ENCODE peak calls at places on chromosomes 1 and 21, in eight cellular contexts. C is stimulated activated CD4-positive, alpha-beta T cell treated with anti-CD3 and anti-CD28 coated beads, Interleukin-12 subunit alpha, Interleukin-12 subunit beta, amount 100 ng/mL, for 4 hours; Q is body of pancreas; G is progenitor cell of endocrine pancreas; S is M059J; N is sciatic nerve; M is stimulated activated CD8-positive, alpha-beta memory T cell treated with anti-CD3 and anti-CD28 coated beads, Interleukin-15, amount 100 ng/mL, for 1 hour; L is fibroblast of the aortic adventitia. Z is an unnamed sample.

GRCh38 chr1:162568802-162569201 is 7.3 kb downstream of the UAP1 start:
- DNase-seq in M (no peak), S (no peak), L (no peak), G (no peak), C (no peak), N (no peak), Q (no peak), Z (no peak)

GRCh38 chr21:27722095-27722494 is 755.2 kb upstream of the ADAMTS5 start:
- DNase-seq in G (no peak), L (no peak), Q (no peak), S (no peak), N (no peak), M (no peak), C (no peak), Z (no peak)

GRCh38 chr1:99503276-99503747 is 142.6 kb upstream of the PALMD start:
- DNase-seq in S (peak; percentile 47), C (no peak), L (peak; percentile 50), N (no peak), M (no peak), G (no peak), Q (peak; percentile 4), Z (peak; percentile 87)

GRCh38 chr1:37391181-37391949 is 83.0 kb upstream of the ZC3H12A start:
- DNase-seq in M (no peak), Q (no peak), S (no peak), L (no peak), C (no peak), N (no peak), G (no peak), Z (no peak)

GRCh38 chr1:158177705-158178450 is 2.8 kb upstream of the CD1D start:
- DNase-seq in N (peak; percentile 94), S (peak; percentile 79), Q (peak; percentile 90), L (peak; percentile 25), C (peak; percentile 23), G (peak; percentile 54), M (no peak), Z (no peak)

GRCh38 chr1:103106426-103107321 is 1.6 kb downstream of the COL11A1 start:
- DNase-seq in S (peak; percentile 35), N (peak; percentile 68), C (no peak), Q (peak; percentile 46), M (no peak), G (peak; percentile 17), L (peak; percentile 57), Z (peak; percentile 49)

GRCh38 chr1:101242331-101243050 is 5.7 kb downstream of the S1PR1 start:
- DNase-seq in G (no peak), C (no peak), L (peak; percentile 49), Q (no peak), S (no peak), M (no peak), N (no peak), Z (no peak)

GRCh38 chr1:38114231-38114630 is 67.6 kb upstream of the POU3F1 start:
- DNase-seq in Q (peak; percentile 12), G (no peak), C (no peak), S (peak; percentile 69), L (peak; percentile 12), N (peak; percentile 71), M (no peak), Z (peak; percentile 81)

GRCh38 chr1:182080955-182081582 is 19.6 kb upstream of the ZNF648 start:
- DNase-seq in C (no peak), G (no peak), Q (peak; percentile 48), S (peak; percentile 40), M (no peak), L (peak; percentile 52), N (no peak), Z (peak; percentile 59)

GRCh38 chr1:206447079-206447780 is 23.0 kb upstream of the IKBKE start:
- DNase-seq in L (no peak), N (peak; percentile 48), S (no peak), C (no peak), G (no peak), M (no peak), Q (no peak), Z (no peak)

GRCh38 chr21:46196733-46197132 is 12.5 kb upstream of the SPATC1L start:
- DNase-seq in M (no peak), S (no peak), G (no peak), N (peak; percentile 42), C (no peak), Q (no peak), L (no peak), Z (no peak)

GRCh38 chr1:30984991-30985503 is 76.5 kb upstream of the SDC3 start:
- DNase-seq in M (no peak), C (no peak), N (no peak), Q (no peak), G (no peak), L (no peak), S (no peak), Z (no peak)

GRCh38 chr1:15370268-15370667 is 39.4 kb upstream of the EFHD2 start:
- DNase-seq in S (no peak), G (no peak), M (no peak), C (no peak), N (no peak), Q (no peak), L (no peak), Z (no peak)

GRCh38 chr1:40519517-40519916 is 10.9 kb downstream of the EXO5 start:
- DNase-seq in L (peak; percentile 3), N (no peak), M (no peak), C (no peak), Q (no peak), G (no peak), S (no peak), Z (no peak)

GRCh38 chr1:18166929-18167328 is 59.3 kb downstream of the IGSF21 start:
- DNase-seq in S (no peak), Q (no peak), N (no peak), C (no peak), L (no peak), G (no peak), M (no peak), Z (no peak)

GRCh38 chr1:154420172-154420571 is 15.0 kb downstream of the IL6R start:
- DNase-seq in G (no peak), N (peak; percentile 86), C (peak; percentile 38), M (no peak), Q (peak; percentile 89), S (peak; percentile 92), L (peak; percentile 90), Z (peak; percentile 96)

GRCh38 chr1:180720753-180721152 is 88.9 kb downstream of the XPR1 start:
- DNase-seq in Q (no peak), S (peak; percentile 67), C (no peak), M (no peak), N (no peak), L (peak; percentile 4), G (no peak), Z (no peak)

GRCh38 chr1:27394925-27395324 is 2.5 kb downstream of the GPR3 start:
- DNase-seq in G (no peak), C (no peak), L (no peak), Q (no peak), M (no peak), N (no peak), S (no peak), Z (no peak)

GRCh38 chr1:64766385-64766784 is 21.5 kb downstream of the RAVER2 start:
- DNase-seq in C (no peak), M (no peak), G (no peak), Q (no peak), L (no peak), N (no peak), S (no peak), Z (peak; percentile 44)

GRCh38 chr1:26034504-26035202 is 11.3 kb downstream of the SLC30A2 start:
- DNase-seq in N (no peak), M (no peak), G (no peak), L (no peak), Q (peak; percentile 22), S (no peak), C (peak; percentile 6), Z (no peak)

GRCh38 chr21:17949395-17949794 is 130.2 kb upstream of the C21orf91 start:
- DNase-seq in C (no peak), G (no peak), N (no peak), L (no peak), Q (no peak), S (no peak), M (no peak), Z (no peak)

GRCh38 chr1:201694615-201695335 is 134.2 kb upstream of the IPO9 start:
- DNase-seq in C (no peak), L (no peak), N (no peak), S (no peak), Q (no peak), M (no peak), G (no peak), Z (no peak)

GRCh38 chr1:228289239-228289849 is 81.5 kb downstream of the OBSCN start:
- DNase-seq in G (no peak), N (no peak), L (no peak), C (no peak), S (no peak), M (no peak), Q (no peak), Z (no peak)

GRCh38 chr1:223621312-223621734 is 44.2 kb downstream of the CAPN8 start:
- DNase-seq in G (no peak), Q (peak; percentile 21), M (no peak), N (no peak), S (no peak), C (no peak), L (no peak), Z (no peak)

GRCh38 chr1:71049951-71050598 is 2.5 kb upstream of the PTGER3 start:
- DNase-seq in Q (peak; percentile 49), N (no peak), G (peak; percentile 20), S (peak; percentile 68), L (peak; percentile 87), C (no peak), M (no peak), Z (peak; percentile 69)

GRCh38 chr1:100622966-100623762 is 85.2 kb downstream of the GPR88 start:
- DNase-seq in L (peak; percentile 64), Q (no peak), N (no peak), S (peak; percentile 65), C (no peak), M (no peak), G (no peak), Z (peak; percentile 63)

GRCh38 chr1:56437959-56438358 is 141.4 kb downstream of the PLPP3 start:
- DNase-seq in G (no peak), Q (no peak), L (peak; percentile 31), M (no peak), C (no peak), N (no peak), S (peak; percentile 48), Z (peak; percentile 54)

GRCh38 chr1:226309398-226310122 is 596 bp upstream of the LIN9 start:
- DNase-seq in Q (peak; percentile 4), C (no peak), G (no peak), L (peak; percentile 16), M (peak; percentile 2), N (no peak), S (peak; percentile 49), Z (peak; percentile 67)